ENCODE peak calls at places on chromosomes 16 and 17, in eight cellular contexts. P, E, O, S, Q, N, V and W are unnamed samples.

GRCh38 chr16:51888021-51888420 is 658.9 kb downstream of the TOX3 start:
- DNase-seq in N (no peak), S (no peak), P (no peak), Q (no peak), V (no peak), E (no peak), O (no peak), W (peak)

GRCh38 chr16:85014311-85014710 is 3.0 kb upstream of the ZDHHC7 start:
- DNase-seq in N (no peak), O (no peak), P (no peak), E (no peak), S (no peak), Q (no peak), V (no peak), W (no peak)

GRCh38 chr16:87723224-87723619 is 42.6 kb downstream of the KLHDC4 start:
- DNase-seq in E (peak), N (peak), P (no peak), O (peak), V (no peak), S (no peak), Q (peak), W (peak)

GRCh38 chr17:81295678-81296381 is 723 bp upstream of the SLC38A10 start:
- DNase-seq in P (peak), Q (no peak), E (peak), O (no peak), N (peak), S (peak), V (no peak), W (peak)

GRCh38 chr16:24203675-24204074 is 52.5 kb upstream of the CACNG3 start:
- DNase-seq in N (no peak), V (no peak), Q (no peak), O (no peak), E (no peak), S (no peak), P (no peak), W (no peak)

GRCh38 chr16:17301593-17302135 is 169.1 kb downstream of the XYLT1 start:
- DNase-seq in V (no peak), O (peak), N (no peak), S (no peak), E (no peak), Q (no peak), P (no peak), W (no peak)

GRCh38 chr17:45394913-45395568 is 37.6 kb downstream of the ARHGAP27 start:
- DNase-seq in P (peak), S (no peak), E (peak), O (peak), V (no peak), N (peak), Q (peak), W (peak)

GRCh38 chr16:48323783-48324775 is 61.1 kb downstream of the SIAH1 start:
- DNase-seq in V (no peak), S (no peak), Q (no peak), N (no peak), E (no peak), P (no peak), O (no peak), W (peak)

GRCh38 chr16:87836346-87836843 is 32.9 kb downstream of the SLC7A5 start:
- DNase-seq in O (no peak), Q (no peak), N (no peak), S (no peak), V (no peak), E (no peak), P (no peak), W (no peak)

GRCh38 chr17:6079960-6080359 is 9.8 kb downstream of the WSCD1 start:
- DNase-seq in E (no peak), V (no peak), O (no peak), S (no peak), P (no peak), Q (no peak), N (no peak), W (no peak)

GRCh38 chr17:7843536-7844291 is 9.7 kb downstream of the KDM6B start:
- DNase-seq in N (peak), Q (peak), O (peak), S (peak), P (peak), V (peak), E (peak), W (peak)

GRCh38 chr16:87742781-87743490 is 22.9 kb downstream of the KLHDC4 start:
- DNase-seq in S (no peak), P (no peak), E (no peak), O (no peak), N (no peak), Q (no peak), V (no peak), W (no peak)

GRCh38 chr16:56615353-56615752 is 7.0 kb downstream of the MT2A start:
- DNase-seq in Q (no peak), O (no peak), V (no peak), P (no peak), S (no peak), N (no peak), E (peak), W (no peak)

GRCh38 chr17:8288336-8289102 is at the start of gene RANGRF:
- DNase-seq in V (peak), P (peak), E (peak), O (peak), S (peak), N (peak), Q (peak), W (peak)

GRCh38 chr17:488993-489757 is 136.6 kb upstream of the RPH3AL start:
- DNase-seq in O (no peak), S (no peak), V (no peak), E (peak), P (peak), Q (no peak), N (no peak), W (no peak)

GRCh38 chr16:68113059-68113757 is 28.0 kb downstream of the NFATC3 start:
- DNase-seq in V (no peak), O (no peak), E (no peak), N (no peak), P (no peak), Q (no peak), S (no peak), W (no peak)

GRCh38 chr16:82630219-82630618 is 3.5 kb downstream of the CDH13 start:
- DNase-seq in E (no peak), S (no peak), Q (no peak), N (no peak), V (no peak), P (no peak), O (no peak), W (peak)

GRCh38 chr16:7367309-7367708 is 34.7 kb downstream of the RBFOX1 start:
- DNase-seq in P (no peak), V (no peak), E (no peak), Q (no peak), O (no peak), N (no peak), S (no peak), W (no peak)

GRCh38 chr16:82699262-82699661 is 72.5 kb downstream of the CDH13 start:
- DNase-seq in V (no peak), E (no peak), O (no peak), S (no peak), N (no peak), P (no peak), Q (no peak), W (no peak)

GRCh38 chr16:1895949-1896675 is 22.1 kb downstream of the HS3ST6 start:
- DNase-seq in S (no peak), N (peak), O (no peak), Q (no peak), P (no peak), E (no peak), V (no peak), W (no peak)

GRCh38 chr17:42723636-42724035 is 21.2 kb downstream of the EZH1 start:
- DNase-seq in E (no peak), Q (no peak), N (no peak), S (no peak), O (no peak), P (no peak), V (no peak), W (no peak)

GRCh38 chr16:56815721-56816120 is 49.3 kb upstream of the SLC12A3 start:
- DNase-seq in Q (no peak), N (no peak), P (no peak), S (no peak), O (no peak), E (peak), V (no peak), W (no peak)

GRCh38 chr17:70119961-70120360 is 44.9 kb downstream of the KCNJ16 start:
- DNase-seq in S (no peak), N (no peak), V (no peak), Q (no peak), E (no peak), O (no peak), P (no peak), W (no peak)

GRCh38 chr16:55393976-55394375 is 70.0 kb downstream of the IRX6 start:
- DNase-seq in S (no peak), P (no peak), Q (no peak), O (no peak), N (no peak), V (no peak), E (no peak), W (no peak)

GRCh38 chr16:48613061-48613957 is 3.3 kb upstream of the N4BP1 start:
- DNase-seq in S (peak), V (no peak), P (no peak), N (no peak), Q (no peak), O (no peak), E (peak), W (peak)

GRCh38 chr16:66127459-66128362 is 238.8 kb upstream of the CDH5 start:
- DNase-seq in E (peak), P (peak), N (no peak), Q (no peak), O (no peak), S (no peak), V (no peak), W (no peak)

GRCh38 chr17:830381-830780 is 48.2 kb downstream of the MRM3 start:
- DNase-seq in Q (no peak), P (no peak), N (no peak), S (no peak), E (no peak), O (no peak), V (no peak), W (no peak)

GRCh38 chr17:66589892-66590291 is 245.0 kb upstream of the CACNG5 start:
- DNase-seq in V (no peak), S (no peak), O (no peak), N (no peak), E (no peak), P (no peak), Q (no peak), W (no peak)